ENCODE peak calls at places on chromosomes 3 and 15, in four cellular contexts. One of them, this sample, is unnamed.

GRCh38 chr15:31435256-31435781 is 108.7 kb downstream of the KLF13 start:
- DNase-seq in activated T-cell treated with anti-CD3 and anti-CD28 coated beads, Interleukin-2, amount 50 U/mL, for 72 hours: peak; percentile 90
- DNase-seq in central memory CD4-positive, alpha-beta T cell: peak; percentile 86
- DNase-seq in B cell: peak; percentile 81
- DNase-seq in this sample: peak; percentile 92

GRCh38 chr3:98770261-98771039 is 7.3 kb downstream of the ST3GAL6 start:
- DNase-seq in B cell: no peak
- DNase-seq in central memory CD4-positive, alpha-beta T cell: no peak
- DNase-seq in activated T-cell treated with anti-CD3 and anti-CD28 coated beads, Interleukin-2, amount 50 U/mL, for 72 hours: no peak
- DNase-seq in this sample: peak; percentile 49

GRCh38 chr3:124964432-124964831 is 29.9 kb upstream of the MUC13 start:
- DNase-seq in activated T-cell treated with anti-CD3 and anti-CD28 coated beads, Interleukin-2, amount 50 U/mL, for 72 hours: no peak
- DNase-seq in central memory CD4-positive, alpha-beta T cell: no peak
- DNase-seq in B cell: no peak
- DNase-seq in this sample: no peak

GRCh38 chr3:49883992-49884391 is 14.3 kb upstream of the CAMKV start:
- DNase-seq in activated T-cell treated with anti-CD3 and anti-CD28 coated beads, Interleukin-2, amount 50 U/mL, for 72 hours: no peak
- DNase-seq in central memory CD4-positive, alpha-beta T cell: no peak
- DNase-seq in B cell: no peak
- DNase-seq in this sample: no peak

GRCh38 chr3:79516795-79517194 is 251.0 kb downstream of the ROBO1 start:
- DNase-seq in B cell: no peak
- DNase-seq in activated T-cell treated with anti-CD3 and anti-CD28 coated beads, Interleukin-2, amount 50 U/mL, for 72 hours: no peak
- DNase-seq in central memory CD4-positive, alpha-beta T cell: no peak
- DNase-seq in this sample: no peak

GRCh38 chr15:68424754-68425390 is 7.1 kb downstream of the ITGA11 start:
- DNase-seq in central memory CD4-positive, alpha-beta T cell: no peak
- DNase-seq in B cell: no peak
- DNase-seq in activated T-cell treated with anti-CD3 and anti-CD28 coated beads, Interleukin-2, amount 50 U/mL, for 72 hours: no peak
- DNase-seq in this sample: no peak

GRCh38 chr3:67245545-67245944 is 247.4 kb downstream of the KBTBD8 start:
- DNase-seq in B cell: no peak
- DNase-seq in central memory CD4-positive, alpha-beta T cell: no peak
- DNase-seq in activated T-cell treated with anti-CD3 and anti-CD28 coated beads, Interleukin-2, amount 50 U/mL, for 72 hours: no peak
- DNase-seq in this sample: no peak

GRCh38 chr3:22013641-22014040 is 262.6 kb upstream of the ZNF385D start:
- DNase-seq in activated T-cell treated with anti-CD3 and anti-CD28 coated beads, Interleukin-2, amount 50 U/mL, for 72 hours: no peak
- DNase-seq in central memory CD4-positive, alpha-beta T cell: no peak
- DNase-seq in B cell: no peak
- DNase-seq in this sample: no peak

GRCh38 chr3:160754371-160754854 is 1.6 kb upstream of the PPM1L start:
- DNase-seq in activated T-cell treated with anti-CD3 and anti-CD28 coated beads, Interleukin-2, amount 50 U/mL, for 72 hours: no peak
- DNase-seq in central memory CD4-positive, alpha-beta T cell: peak; percentile 20
- DNase-seq in B cell: no peak
- DNase-seq in this sample: peak; percentile 32

GRCh38 chr15:101795455-101795854 is 7.9 kb upstream of the OR4F6 start:
- DNase-seq in central memory CD4-positive, alpha-beta T cell: no peak
- DNase-seq in B cell: no peak
- DNase-seq in activated T-cell treated with anti-CD3 and anti-CD28 coated beads, Interleukin-2, amount 50 U/mL, for 72 hours: no peak
- DNase-seq in this sample: no peak

GRCh38 chr15:28955160-28955502 is 69.4 kb downstream of the APBA2 start:
- DNase-seq in central memory CD4-positive, alpha-beta T cell: no peak
- DNase-seq in B cell: no peak
- DNase-seq in activated T-cell treated with anti-CD3 and anti-CD28 coated beads, Interleukin-2, amount 50 U/mL, for 72 hours: peak; percentile 25
- DNase-seq in this sample: peak; percentile 60

GRCh38 chr3:105933871-105934270 is 65.1 kb upstream of the CBLB start:
- DNase-seq in activated T-cell treated with anti-CD3 and anti-CD28 coated beads, Interleukin-2, amount 50 U/mL, for 72 hours: no peak
- DNase-seq in B cell: no peak
- DNase-seq in central memory CD4-positive, alpha-beta T cell: no peak
- DNase-seq in this sample: no peak

GRCh38 chr3:39067286-39067685 is 15.5 kb downstream of the WDR48 start:
- DNase-seq in activated T-cell treated with anti-CD3 and anti-CD28 coated beads, Interleukin-2, amount 50 U/mL, for 72 hours: no peak
- DNase-seq in central memory CD4-positive, alpha-beta T cell: no peak
- DNase-seq in B cell: no peak
- DNase-seq in this sample: no peak

GRCh38 chr15:80514071-80514780 is 110.0 kb downstream of the ARNT2 start:
- DNase-seq in activated T-cell treated with anti-CD3 and anti-CD28 coated beads, Interleukin-2, amount 50 U/mL, for 72 hours: no peak
- DNase-seq in central memory CD4-positive, alpha-beta T cell: no peak
- DNase-seq in B cell: no peak
- DNase-seq in this sample: no peak

GRCh38 chr3:126745760-126746394 is 41.8 kb downstream of the CHCHD6 start:
- DNase-seq in B cell: no peak
- DNase-seq in activated T-cell treated with anti-CD3 and anti-CD28 coated beads, Interleukin-2, amount 50 U/mL, for 72 hours: no peak
- DNase-seq in central memory CD4-positive, alpha-beta T cell: no peak
- DNase-seq in this sample: no peak

GRCh38 chr3:126971891-126972351 is 11.0 kb upstream of the PLXNA1 start:
- DNase-seq in B cell: peak; percentile 54
- DNase-seq in activated T-cell treated with anti-CD3 and anti-CD28 coated beads, Interleukin-2, amount 50 U/mL, for 72 hours: no peak
- DNase-seq in central memory CD4-positive, alpha-beta T cell: no peak
- DNase-seq in this sample: no peak

GRCh38 chr15:98438326-98438725 is 210.0 kb upstream of the IGF1R start:
- DNase-seq in central memory CD4-positive, alpha-beta T cell: no peak
- DNase-seq in B cell: no peak
- DNase-seq in activated T-cell treated with anti-CD3 and anti-CD28 coated beads, Interleukin-2, amount 50 U/mL, for 72 hours: no peak
- DNase-seq in this sample: no peak

GRCh38 chr15:59996498-59997041 is 7.5 kb upstream of the FOXB1 start:
- DNase-seq in activated T-cell treated with anti-CD3 and anti-CD28 coated beads, Interleukin-2, amount 50 U/mL, for 72 hours: no peak
- DNase-seq in B cell: peak; percentile 9
- DNase-seq in central memory CD4-positive, alpha-beta T cell: no peak
- DNase-seq in this sample: no peak

GRCh38 chr3:52025453-52025852 is 29.8 kb upstream of the RPL29 start:
- DNase-seq in central memory CD4-positive, alpha-beta T cell: no peak
- DNase-seq in B cell: no peak
- DNase-seq in activated T-cell treated with anti-CD3 and anti-CD28 coated beads, Interleukin-2, amount 50 U/mL, for 72 hours: no peak
- DNase-seq in this sample: no peak

GRCh38 chr3:20503394-20504082 is 317.5 kb upstream of the SGO1 start:
- DNase-seq in activated T-cell treated with anti-CD3 and anti-CD28 coated beads, Interleukin-2, amount 50 U/mL, for 72 hours: no peak
- DNase-seq in central memory CD4-positive, alpha-beta T cell: no peak
- DNase-seq in B cell: no peak
- DNase-seq in this sample: no peak

GRCh38 chr15:89400121-89400996 is 65.7 kb upstream of the POLG start:
- DNase-seq in B cell: peak; percentile 20
- DNase-seq in central memory CD4-positive, alpha-beta T cell: no peak
- DNase-seq in activated T-cell treated with anti-CD3 and anti-CD28 coated beads, Interleukin-2, amount 50 U/mL, for 72 hours: peak; percentile 15
- DNase-seq in this sample: no peak

GRCh38 chr15:90001062-90001682 is at the start of gene ZNF710:
- DNase-seq in B cell: peak; percentile 52
- DNase-seq in activated T-cell treated with anti-CD3 and anti-CD28 coated beads, Interleukin-2, amount 50 U/mL, for 72 hours: peak; percentile 37
- DNase-seq in central memory CD4-positive, alpha-beta T cell: peak; percentile 38
- DNase-seq in this sample: peak; percentile 37

GRCh38 chr15:77186518-77187095 is 115.7 kb upstream of the TSPAN3 start:
- DNase-seq in activated T-cell treated with anti-CD3 and anti-CD28 coated beads, Interleukin-2, amount 50 U/mL, for 72 hours: peak; percentile 3
- DNase-seq in central memory CD4-positive, alpha-beta T cell: no peak
- DNase-seq in B cell: peak; percentile 57
- DNase-seq in this sample: peak; percentile 31

GRCh38 chr3:79178471-79178870 is 589.3 kb downstream of the ROBO1 start:
- DNase-seq in activated T-cell treated with anti-CD3 and anti-CD28 coated beads, Interleukin-2, amount 50 U/mL, for 72 hours: no peak
- DNase-seq in B cell: no peak
- DNase-seq in central memory CD4-positive, alpha-beta T cell: no peak
- DNase-seq in this sample: no peak

GRCh38 chr3:182292586-182292985 is 500.7 kb upstream of the ATP11B start:
- DNase-seq in B cell: no peak
- DNase-seq in central memory CD4-positive, alpha-beta T cell: no peak
- DNase-seq in activated T-cell treated with anti-CD3 and anti-CD28 coated beads, Interleukin-2, amount 50 U/mL, for 72 hours: no peak
- DNase-seq in this sample: no peak

GRCh38 chr15:82122754-82123400 is 77.1 kb upstream of the MEX3B start:
- DNase-seq in activated T-cell treated with anti-CD3 and anti-CD28 coated beads, Interleukin-2, amount 50 U/mL, for 72 hours: no peak
- DNase-seq in central memory CD4-positive, alpha-beta T cell: no peak
- DNase-seq in B cell: no peak
- DNase-seq in this sample: no peak

GRCh38 chr3:193980326-193980725 is 155.6 kb upstream of the HES1 start:
- DNase-seq in B cell: no peak
- DNase-seq in central memory CD4-positive, alpha-beta T cell: no peak
- DNase-seq in activated T-cell treated with anti-CD3 and anti-CD28 coated beads, Interleukin-2, amount 50 U/mL, for 72 hours: no peak
- DNase-seq in this sample: no peak

GRCh38 chr15:33068531-33068990 is 126.0 kb downstream of the FMN1 start:
- DNase-seq in B cell: no peak
- DNase-seq in central memory CD4-positive, alpha-beta T cell: no peak
- DNase-seq in activated T-cell treated with anti-CD3 and anti-CD28 coated beads, Interleukin-2, amount 50 U/mL, for 72 hours: no peak
- DNase-seq in this sample: no peak

GRCh38 chr3:138395865-138396751 is 38.3 kb upstream of the ESYT3 start:
- DNase-seq in activated T-cell treated with anti-CD3 and anti-CD28 coated beads, Interleukin-2, amount 50 U/mL, for 72 hours: no peak
- DNase-seq in B cell: no peak
- DNase-seq in central memory CD4-positive, alpha-beta T cell: no peak
- DNase-seq in this sample: no peak